ENCODE peak calls at places on chromosomes 2 and 18, in four cellular contexts. One of them, this sample, is unnamed.

GRCh38 chr2:46648141-46648742 is 168.9 kb downstream of the TMEM247 start:
- DNase-seq in cardiac fibroblast: peak
- DNase-seq in Caco-2: peak
- DNase-seq in GM12865: no peak
- DNase-seq in this sample: no peak

GRCh38 chr2:227183657-227184367 is 19.4 kb downstream of the COL4A3 start:
- DNase-seq in cardiac fibroblast: peak
- DNase-seq in Caco-2: no peak
- DNase-seq in GM12865: no peak
- DNase-seq in this sample: no peak

GRCh38 chr2:175630319-175631246 is 371.5 kb downstream of the LNPK start:
- DNase-seq in cardiac fibroblast: no peak
- DNase-seq in Caco-2: peak
- DNase-seq in GM12865: no peak
- DNase-seq in this sample: no peak

GRCh38 chr2:36456227-36456788 is 100.7 kb downstream of the CRIM1 start:
- DNase-seq in cardiac fibroblast: peak
- DNase-seq in Caco-2: no peak
- DNase-seq in GM12865: no peak
- DNase-seq in this sample: peak

GRCh38 chr2:26148501-26148900 is 24.4 kb upstream of the GAREM2 start:
- DNase-seq in cardiac fibroblast: peak
- DNase-seq in Caco-2: no peak
- DNase-seq in GM12865: no peak
- DNase-seq in this sample: no peak

GRCh38 chr2:96245609-96246390 is 20.0 kb downstream of the TMEM127 start:
- DNase-seq in cardiac fibroblast: peak
- DNase-seq in Caco-2: no peak
- DNase-seq in GM12865: no peak
- DNase-seq in this sample: peak

GRCh38 chr2:169452080-169452479 is 27.2 kb upstream of the BBS5 start:
- DNase-seq in cardiac fibroblast: peak
- DNase-seq in Caco-2: peak
- DNase-seq in GM12865: peak
- DNase-seq in this sample: peak

GRCh38 chr2:48725696-48726494 is 29.6 kb downstream of the LHCGR start:
- DNase-seq in cardiac fibroblast: peak
- DNase-seq in Caco-2: peak
- DNase-seq in GM12865: no peak
- DNase-seq in this sample: no peak

GRCh38 chr2:60552096-60552850 is 1.2 kb downstream of the BCL11A start:
- DNase-seq in cardiac fibroblast: no peak
- DNase-seq in Caco-2: no peak
- DNase-seq in GM12865: peak
- DNase-seq in this sample: peak

GRCh38 chr18:70288171-70288850 is 534 bp upstream of the SOCS6 start:
- DNase-seq in cardiac fibroblast: peak
- DNase-seq in Caco-2: peak
- DNase-seq in GM12865: no peak
- DNase-seq in this sample: peak

GRCh38 chr2:198641161-198641560 is 816.6 kb downstream of the SATB2 start:
- DNase-seq in cardiac fibroblast: no peak
- DNase-seq in Caco-2: no peak
- DNase-seq in GM12865: no peak
- DNase-seq in this sample: no peak

GRCh38 chr2:85394976-85395375 is 15.2 kb downstream of the CAPG start:
- DNase-seq in cardiac fibroblast: no peak
- DNase-seq in Caco-2: no peak
- DNase-seq in GM12865: no peak
- DNase-seq in this sample: no peak

GRCh38 chr18:34028341-34028740 is 196.4 kb downstream of the NOL4 start:
- DNase-seq in cardiac fibroblast: no peak
- DNase-seq in Caco-2: no peak
- DNase-seq in GM12865: no peak
- DNase-seq in this sample: no peak

GRCh38 chr2:26922638-26923466 is 47.6 kb upstream of the MAPRE3 start:
- DNase-seq in cardiac fibroblast: peak
- DNase-seq in Caco-2: peak
- DNase-seq in GM12865: peak
- DNase-seq in this sample: peak

GRCh38 chr2:26942543-26943295 is 27.7 kb upstream of the MAPRE3 start:
- DNase-seq in cardiac fibroblast: peak
- DNase-seq in Caco-2: peak
- DNase-seq in GM12865: peak
- DNase-seq in this sample: peak

GRCh38 chr2:150880986-150881385 is 380.7 kb downstream of the RBM43 start:
- DNase-seq in cardiac fibroblast: no peak
- DNase-seq in Caco-2: no peak
- DNase-seq in GM12865: no peak
- DNase-seq in this sample: no peak

GRCh38 chr2:241485172-241485911 is 23.0 kb downstream of the STK25 start:
- DNase-seq in cardiac fibroblast: no peak
- DNase-seq in Caco-2: no peak
- DNase-seq in GM12865: no peak
- DNase-seq in this sample: no peak
- H3K4me3 ChIP-seq in cardiac fibroblast: no peak
- H3K4me3 ChIP-seq in Caco-2: no peak
- H3K4me3 ChIP-seq in GM12865: no peak
- H3K4me3 ChIP-seq in this sample: no peak

GRCh38 chr2:168192143-168192785 is 55.1 kb downstream of the STK39 start:
- DNase-seq in cardiac fibroblast: peak
- DNase-seq in Caco-2: no peak
- DNase-seq in GM12865: no peak
- DNase-seq in this sample: no peak

GRCh38 chr2:168190590-168191336 is 56.6 kb downstream of the STK39 start:
- DNase-seq in cardiac fibroblast: no peak
- DNase-seq in Caco-2: peak
- DNase-seq in GM12865: no peak
- DNase-seq in this sample: no peak

GRCh38 chr2:168192839-168193616 is 54.4 kb downstream of the STK39 start:
- DNase-seq in cardiac fibroblast: peak
- DNase-seq in Caco-2: no peak
- DNase-seq in GM12865: no peak
- DNase-seq in this sample: peak

GRCh38 chr2:168188011-168188410 is 59.4 kb downstream of the STK39 start:
- DNase-seq in cardiac fibroblast: no peak
- DNase-seq in Caco-2: no peak
- DNase-seq in GM12865: no peak
- DNase-seq in this sample: no peak

DNA sequence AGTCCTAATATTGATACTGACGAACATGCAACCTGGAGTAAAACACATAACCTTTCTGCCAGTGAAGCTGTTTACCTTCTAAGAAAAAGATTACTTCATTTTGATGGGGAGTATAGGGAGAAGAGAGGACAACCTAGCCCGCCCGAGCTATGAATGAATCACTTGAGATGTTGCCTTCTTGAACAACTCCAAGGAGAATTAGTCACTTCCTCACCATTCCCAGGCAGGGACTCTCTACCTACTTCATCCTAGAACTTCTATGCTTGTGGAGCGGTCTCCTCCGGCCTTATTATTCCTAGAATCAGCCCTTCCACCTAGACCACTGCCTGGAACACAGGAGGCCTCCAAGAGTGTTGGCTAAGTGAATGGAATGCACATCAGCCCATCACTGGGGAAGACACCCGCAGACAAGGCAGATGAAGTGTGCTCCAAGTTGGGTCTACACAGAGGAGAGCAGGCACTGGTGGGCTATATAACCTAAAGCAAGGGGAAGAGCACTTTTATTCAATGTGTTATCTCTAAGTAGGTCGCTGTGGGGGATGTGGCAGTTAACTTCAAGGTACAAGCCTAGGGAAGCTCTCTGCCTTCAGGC is 57.5 kb downstream of the STK39 start:
- DNase-seq in cardiac fibroblast: peak
- DNase-seq in Caco-2: no peak
- DNase-seq in GM12865: no peak
- DNase-seq in this sample: peak
- H3K4me3 ChIP-seq in cardiac fibroblast: no peak
- H3K4me3 ChIP-seq in Caco-2: no peak
- H3K4me3 ChIP-seq in GM12865: no peak
- H3K4me3 ChIP-seq in this sample: no peak

DNA sequence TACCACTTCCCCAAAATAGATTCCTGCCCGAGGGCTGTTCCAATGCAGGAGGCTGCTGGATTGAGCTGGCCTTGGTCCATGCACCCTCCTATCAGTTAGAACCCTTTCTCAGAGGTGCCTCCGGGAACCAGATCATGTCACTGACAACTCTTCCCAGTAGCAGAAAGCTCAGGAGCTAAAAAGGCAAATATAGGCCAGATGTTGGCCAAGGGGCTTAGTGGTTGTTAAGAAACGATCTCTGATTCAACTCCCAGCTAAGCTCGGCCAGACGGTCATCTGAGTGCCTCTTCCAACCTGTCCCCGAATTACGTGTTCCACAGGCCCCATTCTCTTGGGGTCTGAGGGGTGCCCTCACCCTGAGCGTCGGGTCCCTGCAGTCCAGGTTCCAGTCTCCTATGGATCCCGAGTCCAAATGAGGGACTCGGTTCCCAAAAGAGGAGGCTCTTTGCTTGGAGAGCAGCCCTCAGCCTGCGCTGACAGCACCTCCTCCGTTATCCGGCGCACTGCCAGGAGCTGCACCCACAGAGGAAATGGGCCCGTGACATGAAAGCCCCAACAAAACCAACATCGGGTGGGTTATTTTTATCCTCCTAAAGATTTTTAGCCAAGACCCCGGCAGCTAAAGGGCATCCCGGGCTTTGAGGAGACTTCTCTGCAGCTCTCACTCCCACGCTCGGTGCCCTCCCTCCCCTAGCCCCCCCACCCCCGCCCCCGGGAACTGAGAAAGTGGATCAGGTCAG is 106.7 kb upstream of the ID2 start:
- DNase-seq in cardiac fibroblast: peak
- DNase-seq in Caco-2: no peak
- DNase-seq in GM12865: peak
- DNase-seq in this sample: no peak
- H3K4me3 ChIP-seq in cardiac fibroblast: no peak
- H3K4me3 ChIP-seq in Caco-2: no peak
- H3K4me3 ChIP-seq in GM12865: peak
- H3K4me3 ChIP-seq in this sample: no peak

DNA sequence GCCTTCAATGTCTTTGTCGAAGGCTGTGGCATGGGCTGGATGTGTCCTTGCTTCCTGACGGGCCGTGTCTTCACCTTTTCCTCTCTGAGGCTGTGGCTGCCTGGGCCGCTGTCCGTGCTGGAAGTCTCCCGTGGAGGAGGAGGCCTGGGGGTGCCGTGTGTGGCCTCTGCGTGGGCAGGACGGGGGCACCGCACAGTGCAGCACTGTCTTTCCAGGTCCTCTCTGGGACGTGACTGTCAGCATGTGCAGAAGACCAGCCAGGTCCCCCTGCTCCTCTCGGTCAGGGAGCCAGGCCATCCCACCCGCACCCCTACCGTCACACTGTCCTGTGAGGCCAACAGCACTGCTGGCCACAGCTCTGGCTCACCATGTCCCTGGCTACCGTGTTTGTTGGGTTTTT is 64.4 kb upstream of the ZNF236 start:
- DNase-seq in cardiac fibroblast: no peak
- DNase-seq in Caco-2: no peak
- DNase-seq in GM12865: no peak
- DNase-seq in this sample: no peak
- H3K4me3 ChIP-seq in cardiac fibroblast: no peak
- H3K4me3 ChIP-seq in Caco-2: no peak
- H3K4me3 ChIP-seq in GM12865: no peak
- H3K4me3 ChIP-seq in this sample: no peak

DNA sequence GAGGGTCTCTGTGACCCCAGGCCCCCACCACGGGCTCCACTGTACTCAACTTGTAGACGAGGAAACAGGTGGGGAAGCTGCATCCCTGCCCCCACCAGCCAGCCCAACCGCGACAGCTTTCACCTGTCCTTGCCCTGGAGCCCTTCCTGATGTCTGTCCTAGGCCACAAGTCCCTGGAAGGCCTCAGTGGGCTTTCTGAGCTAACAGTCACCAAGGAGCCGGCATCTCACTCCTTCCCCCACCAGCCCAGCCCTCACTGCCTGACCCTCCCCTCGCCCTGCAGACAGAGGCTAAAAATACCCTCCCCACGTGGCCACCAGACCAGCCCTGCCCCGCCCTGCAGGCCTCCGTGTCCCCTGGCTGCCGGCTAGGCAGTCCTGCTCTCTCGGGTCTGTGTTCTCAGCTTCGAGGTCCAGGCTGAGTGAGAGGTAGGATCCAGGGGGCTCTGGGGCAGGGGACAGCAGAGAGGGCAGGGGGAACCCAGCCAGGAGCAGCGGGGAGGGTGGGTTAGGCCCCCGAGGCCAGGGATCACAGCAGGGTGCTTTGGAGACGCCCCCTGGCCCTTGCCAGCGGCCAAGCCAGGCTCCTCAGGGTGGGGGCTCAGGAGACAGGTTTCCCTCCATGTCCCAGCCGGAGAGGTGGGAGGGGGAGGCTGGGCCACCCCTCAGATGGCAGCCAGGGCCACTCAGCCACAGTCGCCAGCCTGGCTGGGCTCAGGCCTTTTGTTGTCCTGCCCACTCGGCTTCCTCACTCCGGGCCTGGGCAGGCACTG is at the start of gene KLHL30:
- DNase-seq in cardiac fibroblast: no peak
- DNase-seq in Caco-2: no peak
- DNase-seq in GM12865: no peak
- DNase-seq in this sample: no peak
- H3K4me3 ChIP-seq in cardiac fibroblast: no peak
- H3K4me3 ChIP-seq in Caco-2: no peak
- H3K4me3 ChIP-seq in GM12865: no peak
- H3K4me3 ChIP-seq in this sample: no peak

GRCh38 chr2:158501301-158501700 is 44.5 kb downstream of the PKP4 start:
- DNase-seq in cardiac fibroblast: no peak
- DNase-seq in Caco-2: no peak
- DNase-seq in GM12865: no peak
- DNase-seq in this sample: no peak
- H3K4me3 ChIP-seq in cardiac fibroblast: no peak
- H3K4me3 ChIP-seq in Caco-2: no peak
- H3K4me3 ChIP-seq in GM12865: no peak
- H3K4me3 ChIP-seq in this sample: no peak

GRCh38 chr2:240988146-240988545 is 10.3 kb upstream of the SNED1 start:
- DNase-seq in cardiac fibroblast: peak
- DNase-seq in Caco-2: no peak
- DNase-seq in GM12865: no peak
- DNase-seq in this sample: no peak

GRCh38 chr2:240987588-240987987 is 10.8 kb upstream of the SNED1 start:
- DNase-seq in cardiac fibroblast: no peak
- DNase-seq in Caco-2: no peak
- DNase-seq in GM12865: no peak
- DNase-seq in this sample: no peak

GRCh38 chr2:240990266-240990529 is 8.2 kb upstream of the SNED1 start:
- DNase-seq in cardiac fibroblast: no peak
- DNase-seq in Caco-2: no peak
- DNase-seq in GM12865: no peak
- DNase-seq in this sample: no peak

GRCh38 chr2:240989451-240990265 is 8.8 kb upstream of the SNED1 start:
- DNase-seq in cardiac fibroblast: peak
- DNase-seq in Caco-2: peak
- DNase-seq in GM12865: peak
- DNase-seq in this sample: peak

GRCh38 chr2:240988571-240989271 is 9.7 kb upstream of the SNED1 start:
- DNase-seq in cardiac fibroblast: no peak
- DNase-seq in Caco-2: no peak
- DNase-seq in GM12865: no peak
- DNase-seq in this sample: no peak
- H3K4me3 ChIP-seq in cardiac fibroblast: no peak
- H3K4me3 ChIP-seq in Caco-2: no peak
- H3K4me3 ChIP-seq in GM12865: no peak
- H3K4me3 ChIP-seq in this sample: no peak

This sample was measured in endothelial cell of umbilical vein.